ENCODE peak calls at places on chromosomes 2 and 18, in ten cellular contexts. N is cardiac muscle cell, E is H7, A is cardiac fibroblast, Y is mucosa of descending colon, K is fibroblast of pulmonary artery, Q is HFF-Myc, U is fibroblast of lung, I is prostate gland, R is choroid plexus epithelial cell. O is an unnamed sample.

GRCh38 chr18:79420033-79420745 is 24.5 kb downstream of the NFATC1 start:
- DNase-seq in N (no peak), E (peak), A (no peak), Y (no peak), K (no peak), Q (no peak), U (no peak), I (no peak), R (no peak), O (no peak)

GRCh38 chr2:205763708-205764501 is 81.6 kb downstream of the NRP2 start:
- DNase-seq in N (peak), E (peak), A (peak), Y (peak), K (peak), Q (peak), U (peak), I (no peak), R (peak), O (peak)

GRCh38 chr2:55231546-55232083 is 478 bp downstream of the CLHC1 start:
- DNase-seq in N (no peak), E (peak), A (peak), Y (no peak), K (peak), Q (no peak), U (peak), I (no peak), R (peak), O (no peak)

GRCh38 chr18:48676756-48677368 is 138.0 kb downstream of the CTIF start:
- DNase-seq in N (peak), E (peak), A (peak), Y (peak), K (peak), Q (no peak), U (peak), I (peak), R (peak), O (peak)

GRCh38 chr2:238449909-238450417 is 23.2 kb downstream of the ASB1 start:
- DNase-seq in N (no peak), E (no peak), A (peak), Y (peak), K (peak), Q (no peak), U (peak), I (peak), R (peak), O (peak)

GRCh38 chr2:120778244-120778643 is 42.6 kb downstream of the GLI2 start:
- DNase-seq in N (no peak), E (no peak), A (peak), Y (no peak), K (peak), Q (no peak), U (peak), I (no peak), R (no peak), O (peak)

GRCh38 chr18:35283923-35284794 is 5.9 kb downstream of the ZSCAN30 start:
- DNase-seq in N (no peak), E (no peak), A (no peak), Y (no peak), K (no peak), Q (no peak), U (no peak), I (no peak), R (no peak), O (no peak)

GRCh38 chr2:171583566-171583965 is 61.3 kb downstream of the CYBRD1 start:
- DNase-seq in N (no peak), E (no peak), A (no peak), Y (no peak), K (no peak), Q (no peak), U (no peak), I (no peak), R (no peak), O (no peak)

GRCh38 chr2:45257820-45258219 is 248.6 kb upstream of the SIX2 start:
- DNase-seq in N (no peak), E (peak), A (no peak), Y (no peak), K (no peak), Q (no peak), U (no peak), I (no peak), R (no peak), O (no peak)

GRCh38 chr2:120237491-120237902 is 14.3 kb upstream of the TMEM185B start:
- DNase-seq in N (no peak), E (peak), A (peak), Y (no peak), K (peak), Q (peak), U (peak), I (no peak), R (peak), O (peak)

GRCh38 chr2:98140210-98140609 is 53.2 kb downstream of the VWA3B start:
- DNase-seq in N (no peak), E (no peak), A (peak), Y (no peak), K (peak), Q (no peak), U (no peak), I (no peak), R (peak), O (no peak)

GRCh38 chr2:194327196-194327888 is 1329.7 kb upstream of the SLC39A10 start:
- DNase-seq in N (no peak), E (no peak), A (no peak), Y (no peak), K (no peak), Q (no peak), U (no peak), I (no peak), R (no peak), O (no peak)

GRCh38 chr18:35289293-35290069 is 548 bp downstream of the ZSCAN30 start:
- DNase-seq in N (peak), E (peak), A (peak), Y (peak), K (peak), Q (no peak), U (peak), I (peak), R (no peak), O (peak)

GRCh38 chr18:3508576-3509559 is 58.9 kb downstream of the TGIF1 start:
- DNase-seq in N (no peak), E (peak), A (no peak), Y (no peak), K (no peak), Q (no peak), U (peak), I (no peak), R (no peak), O (no peak)

GRCh38 chr2:64650722-64651338 is 2.9 kb downstream of the SERTAD2 start:
- DNase-seq in N (no peak), E (no peak), A (no peak), Y (peak), K (no peak), Q (no peak), U (no peak), I (no peak), R (no peak), O (no peak)

GRCh38 chr2:177383935-177384334 is 8.6 kb upstream of the AGPS start:
- DNase-seq in N (no peak), E (no peak), A (no peak), Y (no peak), K (no peak), Q (no peak), U (no peak), I (no peak), R (no peak), O (no peak)

GRCh38 chr2:39781697-39782096 is 2.6 kb upstream of the THUMPD2 start:
- DNase-seq in N (no peak), E (no peak), A (peak), Y (no peak), K (no peak), Q (no peak), U (peak), I (no peak), R (peak), O (peak)

GRCh38 chr2:206481056-206481455 is 37.7 kb downstream of the ADAM23 start:
- DNase-seq in N (no peak), E (no peak), A (no peak), Y (no peak), K (no peak), Q (no peak), U (no peak), I (no peak), R (no peak), O (no peak)

GRCh38 chr2:203623104-203623503 is 83.3 kb upstream of the CD28 start:
- DNase-seq in N (no peak), E (no peak), A (peak), Y (no peak), K (peak), Q (peak), U (peak), I (no peak), R (peak), O (peak)

GRCh38 chr2:226793615-226794014 is 6.0 kb downstream of the IRS1 start:
- DNase-seq in N (no peak), E (no peak), A (peak), Y (no peak), K (no peak), Q (no peak), U (no peak), I (no peak), R (peak), O (peak)

GRCh38 chr2:46635442-46635841 is 156.1 kb downstream of the TMEM247 start:
- DNase-seq in N (no peak), E (no peak), A (no peak), Y (no peak), K (no peak), Q (no peak), U (no peak), I (no peak), R (no peak), O (no peak)

GRCh38 chr2:31294230-31294629 is 60.3 kb downstream of the EHD3 start:
- DNase-seq in N (no peak), E (no peak), A (no peak), Y (no peak), K (no peak), Q (no peak), U (no peak), I (no peak), R (no peak), O (no peak)

GRCh38 chr2:174603280-174603679 is 5.7 kb upstream of the WIPF1 start:
- DNase-seq in N (peak), E (no peak), A (peak), Y (peak), K (peak), Q (no peak), U (peak), I (peak), R (peak), O (peak)

GRCh38 chr2:119228136-119228535 is 4.5 kb downstream of the STEAP3 start:
- DNase-seq in N (no peak), E (no peak), A (no peak), Y (no peak), K (no peak), Q (no peak), U (no peak), I (no peak), R (no peak), O (no peak)

GRCh38 chr2:228318218-228318617 is 136.7 kb upstream of the SPHKAP start:
- DNase-seq in N (peak), E (peak), A (peak), Y (peak), K (peak), Q (peak), U (peak), I (no peak), R (peak), O (peak)

GRCh38 chr18:37698508-37699035 is 133.0 kb upstream of the CELF4 start:
- DNase-seq in N (no peak), E (peak), A (no peak), Y (no peak), K (no peak), Q (no peak), U (no peak), I (no peak), R (no peak), O (no peak)

DNA sequence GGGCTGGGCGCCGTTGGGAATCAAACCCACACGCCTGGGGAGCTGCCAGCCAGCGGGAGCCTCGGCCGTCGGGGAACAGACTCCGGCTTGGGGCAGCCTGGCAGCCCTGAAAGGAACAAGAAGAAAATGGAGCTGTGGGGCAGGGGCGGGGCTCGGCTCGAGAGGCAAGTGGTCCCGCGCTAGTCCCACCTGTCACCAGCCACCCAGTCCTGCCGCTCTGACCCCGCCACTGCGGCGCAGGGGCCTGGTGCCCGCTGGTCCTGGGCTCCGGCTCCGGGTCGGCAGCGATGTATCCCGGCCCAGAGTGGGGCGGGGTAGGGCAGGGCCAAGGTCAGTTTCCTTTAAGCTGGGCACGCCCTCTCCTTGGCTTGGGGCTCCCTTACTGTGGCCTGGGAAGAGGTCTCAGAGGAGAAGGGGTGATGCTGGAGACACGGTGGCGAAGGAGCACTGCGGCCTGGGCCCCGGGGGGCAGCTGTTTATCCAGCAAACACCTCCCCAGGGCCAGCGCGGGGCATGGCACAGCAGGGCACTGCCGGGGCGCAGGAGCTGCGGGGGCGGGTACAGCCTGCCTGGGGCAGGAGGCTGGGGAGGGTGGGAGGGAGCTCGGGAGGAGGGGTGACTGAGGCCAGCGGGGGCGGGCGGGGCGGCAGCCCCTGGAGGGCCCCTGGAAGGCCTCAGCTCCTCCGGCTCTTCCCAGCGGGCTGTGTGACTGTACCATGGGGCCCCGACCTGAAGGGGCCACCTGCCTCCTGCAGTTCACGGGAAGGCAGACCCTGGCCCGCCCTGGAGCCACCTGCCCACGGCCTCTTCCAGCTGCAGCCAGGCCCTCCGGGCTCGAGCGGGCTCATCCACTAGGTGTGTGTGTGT is 15.6 kb downstream of the ODC1 start:
- DNase-seq in N (peak), E (peak), A (no peak), Y (peak), K (no peak), Q (no peak), U (no peak), I (no peak), R (no peak), O (no peak)
- H3K4me3 ChIP-seq in N (peak), E (no peak), A (no peak), Y (no peak), K (peak), Q (no peak), U (no peak), I (no peak), R (no peak), O (no peak)

GRCh38 chr2:29014811-29015414 is 33.8 kb downstream of the TOGARAM2 start:
- DNase-seq in N (no peak), E (peak), A (peak), Y (peak), K (peak), Q (no peak), U (peak), I (no peak), R (peak), O (peak)
- H3K4me3 ChIP-seq in N (no peak), E (no peak), A (no peak), Y (no peak), K (no peak), Q (no peak), U (no peak), I (no peak), R (no peak), O (no peak)

DNA sequence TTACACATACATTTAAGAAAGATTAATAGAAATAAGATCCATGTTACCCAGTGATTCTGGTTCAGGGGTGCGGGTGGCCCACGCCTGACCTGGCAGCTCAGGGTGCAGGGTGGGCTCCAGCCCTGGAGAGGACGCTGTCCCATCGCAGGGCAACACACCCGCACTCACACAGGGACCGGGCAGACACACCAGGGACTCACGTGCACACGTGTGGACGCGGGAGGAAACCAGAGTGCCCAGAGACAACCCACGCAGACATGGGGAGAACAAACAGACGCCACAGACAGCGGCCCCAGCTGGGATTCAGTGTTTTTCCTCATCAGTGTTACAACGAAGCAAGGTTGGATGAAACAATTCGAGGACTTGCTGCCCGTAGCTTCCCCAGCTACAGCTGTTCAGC is 8.4 kb upstream of the ALLC start:
- DNase-seq in N (no peak), E (no peak), A (no peak), Y (no peak), K (no peak), Q (no peak), U (no peak), I (no peak), R (no peak), O (no peak)
- H3K4me3 ChIP-seq in N (no peak), E (no peak), A (no peak), Y (no peak), K (no peak), Q (no peak), U (no peak), I (no peak), R (no peak), O (no peak)

DNA sequence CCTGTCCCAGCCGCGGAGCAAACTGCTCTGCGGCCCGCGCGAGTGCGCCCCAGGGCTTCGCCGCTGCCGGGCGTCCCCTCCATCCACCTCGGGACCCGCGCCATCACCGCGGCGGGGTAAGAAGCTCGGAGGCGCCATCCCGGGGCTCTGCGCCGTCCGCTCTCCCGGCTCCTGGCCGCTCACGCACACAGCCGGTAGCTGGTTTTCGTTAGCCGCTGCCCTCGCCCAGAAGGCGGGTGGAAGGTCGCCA is 905 bp upstream of the GDF7 start:
- DNase-seq in N (no peak), E (peak), A (no peak), Y (no peak), K (no peak), Q (no peak), U (no peak), I (no peak), R (no peak), O (no peak)
- H3K4me3 ChIP-seq in N (peak), E (peak), A (peak), Y (no peak), K (peak), Q (no peak), U (no peak), I (peak), R (peak), O (peak)

DNA sequence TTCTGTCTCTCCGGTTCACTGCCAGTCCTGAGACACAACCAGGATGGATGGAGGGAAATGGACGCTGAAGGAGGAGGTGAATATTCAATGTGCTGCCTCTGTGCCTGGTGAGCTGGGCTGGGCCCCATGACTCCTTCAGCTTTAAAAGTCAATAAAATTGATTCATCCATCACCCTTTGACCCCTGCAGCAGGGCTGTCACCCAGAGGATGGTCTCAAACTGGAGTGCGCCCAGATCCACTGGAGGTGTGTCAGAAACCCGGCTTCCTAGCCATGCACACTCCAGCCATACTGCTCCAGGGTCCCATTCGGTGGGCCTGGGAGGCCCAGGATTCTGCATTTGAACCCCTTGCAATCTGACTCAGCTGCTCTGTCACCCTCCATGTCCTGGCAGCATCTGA is 94.1 kb upstream of the BOD1L2 start:
- DNase-seq in N (no peak), E (no peak), A (no peak), Y (peak), K (no peak), Q (no peak), U (no peak), I (no peak), R (no peak), O (no peak)
- H3K4me3 ChIP-seq in N (no peak), E (no peak), A (no peak), Y (no peak), K (no peak), Q (no peak), U (no peak), I (no peak), R (no peak), O (no peak)

DNA sequence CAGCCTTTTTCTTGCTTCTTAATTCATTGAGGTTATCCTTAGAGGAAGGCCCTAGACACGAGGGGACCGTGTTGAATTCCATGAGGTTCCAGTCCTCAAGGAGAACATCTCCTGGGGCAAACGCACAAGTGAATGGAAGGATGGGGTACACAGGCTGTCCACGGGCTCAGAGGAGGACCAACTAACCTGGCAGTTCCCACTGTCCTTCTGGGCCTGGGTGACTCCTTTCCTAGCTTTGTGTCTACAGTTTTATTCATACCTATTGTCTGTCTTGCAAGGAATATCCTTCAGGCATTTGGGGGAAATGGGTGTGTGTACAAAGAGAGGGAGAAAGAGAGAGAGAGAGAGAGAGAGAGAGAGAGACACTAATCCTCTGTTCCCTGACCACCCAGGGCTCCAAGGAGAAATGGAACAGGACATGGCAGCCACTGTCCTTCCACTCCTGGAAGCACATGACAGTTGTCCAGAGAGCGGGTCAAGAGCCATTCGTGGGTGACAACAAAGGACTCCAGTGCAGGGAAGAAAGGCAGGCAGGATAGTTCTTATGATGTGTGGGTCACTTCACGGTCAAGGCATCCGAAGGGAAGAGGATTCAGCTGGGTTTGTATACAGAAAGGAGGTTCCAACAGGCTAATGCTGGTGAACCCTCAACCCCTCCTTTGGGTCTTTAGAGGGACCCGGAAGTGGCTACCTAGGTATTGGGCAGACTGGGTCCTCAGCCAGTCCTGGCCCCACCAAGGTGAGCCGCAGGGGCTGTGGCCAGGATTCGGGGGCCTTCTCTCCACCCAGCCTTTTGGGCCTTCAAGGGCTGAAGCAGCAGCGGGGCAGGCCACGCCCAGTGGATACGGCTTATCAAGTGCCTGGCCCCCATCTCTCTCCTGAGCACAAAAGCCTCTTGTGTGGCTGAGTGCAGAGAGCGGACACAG is 150.6 kb downstream of the MYCN start:
- DNase-seq in N (no peak), E (no peak), A (no peak), Y (no peak), K (no peak), Q (no peak), U (no peak), I (no peak), R (no peak), O (no peak)
- H3K4me3 ChIP-seq in N (no peak), E (no peak), A (no peak), Y (no peak), K (no peak), Q (no peak), U (no peak), I (no peak), R (no peak), O (no peak)

DNA sequence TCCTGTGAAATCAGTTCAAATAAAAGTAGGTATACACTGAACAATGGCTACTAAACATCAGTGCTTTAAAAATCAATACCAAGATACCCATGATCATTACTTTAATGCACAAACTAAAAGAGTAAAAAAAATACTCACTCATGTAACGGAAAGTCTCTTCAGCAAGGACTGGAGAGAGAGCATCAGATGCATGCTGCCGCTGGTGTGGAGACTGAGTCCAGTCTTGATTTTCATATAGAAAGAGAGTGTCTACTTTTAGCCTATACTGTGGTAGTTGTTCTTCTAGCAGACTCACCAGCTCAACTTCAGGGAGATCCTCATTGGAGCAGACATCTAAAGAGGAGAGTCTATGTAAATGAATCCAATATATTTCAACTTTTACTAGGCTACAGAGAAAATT is 44.0 kb downstream of the TRAK2 start:
- DNase-seq in N (no peak), E (no peak), A (no peak), Y (no peak), K (no peak), Q (no peak), U (peak), I (no peak), R (peak), O (peak)
- H3K4me3 ChIP-seq in N (no peak), E (no peak), A (no peak), Y (no peak), K (peak), Q (no peak), U (no peak), I (no peak), R (peak), O (no peak)

O was measured in fibroblast of mammary gland.